ENCODE peak calls at places on chromosome 20, in six cellular contexts. N is esophagus squamous epithelium, I is transverse colon, H is left ventricle myocardium inferior, G is lung, T is IMR-90. O is an unnamed sample.

GRCh38 chr20:33554914-33555420 is 65.1 kb downstream of the CBFA2T2 start:
- DNase-seq in T (peak; percentile 99), G (no peak), I (no peak), H (no peak), N (no peak), O (no peak)

GRCh38 chr20:43915209-43916072 is 789 bp downstream of the TOX2 start:
- DNase-seq in H (no peak), N (no peak), I (peak; percentile 30), G (no peak), T (peak; percentile 23), O (no peak)

GRCh38 chr20:11841972-11842461 is 75.7 kb upstream of the BTBD3 start:
- DNase-seq in N (no peak), G (no peak), I (no peak), T (no peak), H (no peak), O (no peak)

GRCh38 chr20:21181028-21181427 is 55.1 kb downstream of the KIZ start:
- DNase-seq in G (no peak), I (no peak), H (no peak), T (no peak), N (no peak), O (no peak)

GRCh38 chr20:36339646-36340592 is 33.8 kb downstream of the DLGAP4 start:
- DNase-seq in I (no peak), H (no peak), N (no peak), T (no peak), G (no peak), O (no peak)

GRCh38 chr20:61803416-61803902 is 262.2 kb downstream of the TAF4 start:
- DNase-seq in N (no peak), I (no peak), T (no peak), H (peak; percentile 0), G (no peak), O (no peak)

GRCh38 chr20:41169791-41170351 is 32.5 kb downstream of the PLCG1 start:
- DNase-seq in T (peak; percentile 78), G (no peak), H (no peak), N (no peak), I (peak; percentile 4), O (no peak)

GRCh38 chr20:31523361-31524283 is 9.4 kb downstream of the HM13 start:
- DNase-seq in T (peak; percentile 23), G (peak; percentile 36), N (no peak), I (no peak), H (no peak), O (no peak)

GRCh38 chr20:19231359-19232035 is 19.1 kb downstream of the SLC24A3 start:
- DNase-seq in N (no peak), H (no peak), T (no peak), G (no peak), I (no peak), O (no peak)

GRCh38 chr20:46367967-46368901 is 38.2 kb downstream of the ELMO2 start:
- DNase-seq in T (no peak), I (no peak), H (no peak), G (no peak), N (no peak), O (no peak)

GRCh38 chr20:61125076-61125475 is 127.0 kb upstream of the CDH4 start:
- DNase-seq in H (no peak), N (no peak), T (no peak), G (no peak), I (no peak), O (no peak)

GRCh38 chr20:59004763-59005522 is 2.1 kb downstream of the CTSZ start:
- DNase-seq in G (peak; percentile 73), H (peak; percentile 61), T (no peak), N (peak; percentile 38), I (peak; percentile 86), O (no peak)

GRCh38 chr20:33789109-33789857 is 21.9 kb upstream of the CHMP4B start:
- DNase-seq in N (no peak), I (peak; percentile 93), G (peak; percentile 92), T (peak; percentile 96), H (no peak), O (no peak)

GRCh38 chr20:41783423-41784220 is 165.4 kb upstream of the CHD6 start:
- DNase-seq in N (no peak), G (no peak), T (no peak), H (no peak), I (no peak), O (no peak)

GRCh38 chr20:53839423-53840176 is 230.8 kb downstream of the BCAS1 start:
- DNase-seq in G (peak; percentile 30), I (peak; percentile 81), N (no peak), T (no peak), H (peak; percentile 26), O (no peak)

DNA sequence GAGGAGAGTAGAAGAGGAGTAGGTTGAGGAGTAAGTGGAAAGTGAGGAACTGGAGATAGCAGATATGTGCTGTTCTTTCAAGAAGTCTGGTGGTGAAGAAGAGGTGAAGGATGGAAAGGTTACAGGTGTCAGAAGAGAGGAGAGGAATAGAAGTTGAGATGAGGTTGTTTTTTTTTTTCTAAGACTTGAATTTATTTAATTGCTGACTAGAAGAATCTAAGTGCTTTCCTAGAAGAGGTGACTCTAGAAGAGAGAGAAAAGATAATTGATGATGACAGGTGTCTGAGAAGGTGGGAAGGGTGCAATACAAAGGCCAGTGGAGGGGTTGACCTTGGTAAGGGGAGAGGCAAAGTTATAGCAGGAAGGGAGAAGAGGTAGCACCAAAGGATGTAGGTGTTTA is 25.6 kb downstream of the NDUFAF5 start:
- DNase-seq in G (no peak), I (no peak), T (no peak), N (no peak), H (no peak), O (no peak)
- H3K27ac ChIP-seq in G (no peak overlapping the region), I (no peak overlapping the region), T (no peak overlapping the region), N (no peak overlapping the region), H (no peak overlapping the region), O (no peak overlapping the region)

DNA sequence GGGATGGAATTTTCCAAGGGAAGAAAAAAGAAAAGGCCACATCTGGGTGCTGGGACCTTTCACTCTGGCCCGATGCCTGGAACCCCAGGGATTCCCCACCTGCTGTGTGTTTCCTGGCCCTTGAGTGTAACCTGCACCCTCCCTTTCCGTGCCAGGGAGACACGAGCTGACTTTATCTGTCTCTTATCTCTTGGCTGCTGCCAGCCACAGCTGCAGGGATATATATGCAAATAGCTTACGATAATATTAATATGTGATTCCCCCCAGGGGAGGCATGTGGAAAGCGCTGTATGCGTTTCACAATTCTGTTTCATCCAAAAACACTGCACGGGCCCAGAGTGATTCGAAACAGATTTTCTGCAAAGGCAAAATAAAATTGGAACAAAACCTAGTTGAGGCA is 1.5 kb downstream of the RIPOR3 start:
- DNase-seq in T (no peak), N (no peak), I (no peak), G (no peak), H (peak; percentile 23), O (no peak)
- H3K27ac ChIP-seq in T (no peak overlapping the region), N (peak overlapping the region; percentile 59), I (peak overlapping the region; percentile 72), G (no peak overlapping the region), H (peak overlapping the region; percentile 85), O (no peak overlapping the region)

DNA sequence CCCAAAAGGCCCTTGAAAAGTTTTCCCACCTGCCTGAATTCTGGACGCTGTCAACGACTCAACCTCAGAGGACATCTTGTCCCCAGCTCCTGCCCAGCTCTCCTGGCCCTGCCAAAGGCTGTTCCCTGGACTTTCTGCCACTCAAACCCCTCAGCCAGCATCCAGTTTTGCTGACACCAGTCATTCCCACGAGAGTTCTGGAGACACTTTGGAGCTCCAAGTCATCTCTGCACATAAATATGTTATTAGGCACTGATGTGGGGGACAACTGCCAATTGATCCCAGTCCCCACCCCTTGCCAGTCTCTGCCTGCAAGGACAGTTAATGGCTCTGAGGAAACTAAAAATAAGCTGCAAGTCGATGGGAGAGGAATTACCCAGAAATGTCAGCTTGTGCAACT is 38.9 kb upstream of the KCNB1 start:
- DNase-seq in G (no peak), H (no peak), T (no peak), I (no peak), N (no peak), O (no peak)
- H3K27ac ChIP-seq in G (no peak overlapping the region), H (no peak overlapping the region), T (no peak overlapping the region), I (no peak overlapping the region), N (no peak overlapping the region), O (no peak overlapping the region)

GRCh38 chr20:23205221-23205620 is 119.1 kb upstream of the CD93 start:
- DNase-seq in G (no peak), I (no peak), T (no peak), N (no peak), H (no peak), O (no peak)
- H3K27ac ChIP-seq in G (no peak overlapping the region), I (peak overlapping the region; percentile 60), T (no peak overlapping the region), N (peak overlapping the region; percentile 64), H (peak overlapping the region; percentile 86), O (no peak overlapping the region)

O was measured in H1.